ENCODE peak calls at places on chromosomes 13 and 19, in four cellular contexts. W is cardiac fibroblast, P is choroid plexus epithelial cell, T is COR-L47. B is an unnamed sample.

GRCh38 chr13:113329656-113330312 is 32.7 kb downstream of the LAMP1 start:
- DNase-seq in W (no peak), P (no peak), T (no peak), B (no peak)

GRCh38 chr13:106561551-106562170 is 6.3 kb downstream of the ARGLU1 start:
- DNase-seq in W (peak), P (peak), T (no peak), B (no peak)

GRCh38 chr13:57698851-57699250 is 67.3 kb downstream of the PCDH17 start:
- DNase-seq in W (no peak), P (no peak), T (no peak), B (no peak)

GRCh38 chr13:96822900-96823299 is 171.4 kb downstream of the OXGR1 start:
- DNase-seq in W (no peak), P (peak), T (peak), B (no peak)

GRCh38 chr19:38856813-38857212 is 7.0 kb upstream of the HNRNPL start:
- DNase-seq in W (no peak), P (no peak), T (no peak), B (no peak)

GRCh38 chr13:77233159-77233558 is 93.7 kb downstream of the MYCBP2 start:
- DNase-seq in W (no peak), P (no peak), T (no peak), B (no peak)

GRCh38 chr19:1172353-1173159 is 1.5 kb downstream of the SBNO2 start:
- DNase-seq in W (peak), P (peak), T (no peak), B (no peak)

GRCh38 chr13:39251340-39251739 is 213.1 kb downstream of the NHLRC3 start:
- DNase-seq in W (no peak), P (no peak), T (no peak), B (no peak)

GRCh38 chr19:5679289-5680082 is 830 bp downstream of the MICOS13 start:
- DNase-seq in W (no peak), P (no peak), T (no peak), B (no peak)

GRCh38 chr19:55451522-55452380 is 8.7 kb upstream of the SHISA7 start:
- DNase-seq in W (no peak), P (no peak), T (peak), B (no peak)

B was measured in brain pericyte.